ENCODE peak calls at places on chromosomes 7 and 10, in ten cellular contexts. O is psoas muscle, B is Panc1, Y is HCT116, F is body of pancreas, H is upper lobe of right lung, R is B cell, J is foreskin fibroblast, W is spleen, Q is lower lobe of right lung. N is an unnamed sample.

GRCh38 chr10:27625452-27626345 is 119.9 kb downstream of the MKX start:
- DNase-seq in O (no peak), B (no peak), Y (no peak), F (no peak), H (no peak), R (no peak), J (peak), W (no peak), Q (no peak), N (no peak)

GRCh38 chr10:48931188-48931587 is 8.5 kb downstream of the LRRC18 start:
- DNase-seq in O (no peak), B (no peak), Y (no peak), F (no peak), H (no peak), R (no peak), J (no peak), W (no peak), Q (no peak), N (no peak)

GRCh38 chr7:87702326-87702725 is 74.1 kb downstream of the RUNDC3B start:
- DNase-seq in O (no peak), B (no peak), Y (no peak), F (no peak), H (no peak), R (no peak), J (peak), W (no peak), Q (no peak), N (no peak)

GRCh38 chr7:50335795-50336754 is 31.6 kb downstream of the IKZF1 start:
- DNase-seq in O (peak), B (no peak), Y (no peak), F (no peak), H (peak), R (peak), J (no peak), W (peak), Q (no peak), N (peak)

GRCh38 chr10:124015991-124016390 is 77.4 kb downstream of the CHST15 start:
- DNase-seq in O (peak), B (no peak), Y (no peak), F (no peak), H (no peak), R (no peak), J (no peak), W (peak), Q (no peak), N (no peak)

GRCh38 chr10:84706875-84707274 is 378.5 kb downstream of the CCSER2 start:
- DNase-seq in O (no peak), B (no peak), Y (no peak), F (no peak), H (no peak), R (no peak), J (no peak), W (no peak), Q (no peak), N (no peak)

GRCh38 chr10:95741807-95742528 is 14.0 kb upstream of the ENTPD1 start:
- DNase-seq in O (no peak), B (no peak), Y (no peak), F (no peak), H (no peak), R (peak), J (peak), W (no peak), Q (no peak), N (no peak)

GRCh38 chr10:34707656-34708055 is 107.4 kb downstream of the PARD3 start:
- DNase-seq in O (no peak), B (no peak), Y (no peak), F (no peak), H (no peak), R (no peak), J (no peak), W (no peak), Q (no peak), N (no peak)

GRCh38 chr10:31261502-31262311 is 57.3 kb upstream of the ZEB1 start:
- DNase-seq in O (no peak), B (no peak), Y (no peak), F (no peak), H (no peak), R (no peak), J (peak), W (no peak), Q (no peak), N (no peak)

GRCh38 chr10:62805139-62806092 is 896 bp downstream of the ADO start:
- DNase-seq in O (peak), B (no peak), Y (no peak), F (peak), H (peak), R (peak), J (peak), W (peak), Q (peak), N (no peak)

GRCh38 chr10:97715259-97715874 is 1.8 kb downstream of the MARVELD1 start:
- DNase-seq in O (no peak), B (no peak), Y (no peak), F (no peak), H (no peak), R (no peak), J (no peak), W (no peak), Q (no peak), N (no peak)

GRCh38 chr10:19904202-19904661 is 88.0 kb downstream of the PLXDC2 start:
- DNase-seq in O (no peak), B (no peak), Y (no peak), F (no peak), H (no peak), R (no peak), J (no peak), W (no peak), Q (no peak), N (no peak)

GRCh38 chr10:78337646-78338391 is 304.2 kb downstream of the RPS24 start:
- DNase-seq in O (no peak), B (no peak), Y (no peak), F (peak), H (no peak), R (no peak), J (peak), W (peak), Q (no peak), N (no peak)

GRCh38 chr7:117975436-117975835 is 102.2 kb upstream of the CTTNBP2 start:
- DNase-seq in O (no peak), B (no peak), Y (no peak), F (no peak), H (no peak), R (no peak), J (no peak), W (no peak), Q (no peak), N (no peak)

GRCh38 chr10:95447733-95448132 is 113.4 kb downstream of the SORBS1 start:
- DNase-seq in O (no peak), B (no peak), Y (no peak), F (no peak), H (no peak), R (no peak), J (peak), W (no peak), Q (no peak), N (no peak)

GRCh38 chr10:31650010-31650409 is 278.6 kb downstream of the ARHGAP12 start:
- DNase-seq in O (peak), B (no peak), Y (no peak), F (peak), H (no peak), R (no peak), J (peak), W (no peak), Q (no peak), N (no peak)

GRCh38 chr10:77393411-77393810 is 244.2 kb downstream of the KCNMA1 start:
- DNase-seq in O (no peak), B (no peak), Y (no peak), F (no peak), H (no peak), R (no peak), J (no peak), W (no peak), Q (no peak), N (no peak)

GRCh38 chr7:44094796-44095592 is 9.2 kb upstream of the AEBP1 start:
- DNase-seq in O (no peak), B (no peak), Y (no peak), F (no peak), H (no peak), R (no peak), J (no peak), W (no peak), Q (no peak), N (no peak)

GRCh38 chr10:48800283-48800675 is 115.6 kb downstream of the WDFY4 start:
- DNase-seq in O (no peak), B (no peak), Y (no peak), F (no peak), H (no peak), R (no peak), J (no peak), W (no peak), Q (no peak), N (no peak)

GRCh38 chr7:35546691-35547090 is 148.2 kb downstream of the HERPUD2 start:
- DNase-seq in O (no peak), B (no peak), Y (no peak), F (no peak), H (no peak), R (no peak), J (no peak), W (no peak), Q (no peak), N (no peak)

GRCh38 chr7:105493928-105494325 is 28.1 kb downstream of the PUS7 start:
- DNase-seq in O (no peak), B (no peak), Y (no peak), F (no peak), H (no peak), R (no peak), J (no peak), W (no peak), Q (no peak), N (no peak)

GRCh38 chr10:32988604-32989003 is 30.6 kb upstream of the ITGB1 start:
- DNase-seq in O (no peak), B (no peak), Y (no peak), F (no peak), H (no peak), R (no peak), J (no peak), W (no peak), Q (no peak), N (no peak)

GRCh38 chr7:41189866-41190265 is 513.0 kb downstream of the INHBA start:
- DNase-seq in O (no peak), B (peak), Y (peak), F (no peak), H (no peak), R (no peak), J (peak), W (no peak), Q (no peak), N (no peak)

GRCh38 chr10:63976538-63976937 is 455.3 kb downstream of the REEP3 start:
- DNase-seq in O (no peak), B (peak), Y (peak), F (peak), H (peak), R (no peak), J (no peak), W (no peak), Q (peak), N (no peak)

GRCh38 chr7:71793251-71793650 is 618.9 kb downstream of the CALN1 start:
- DNase-seq in O (no peak), B (peak), Y (no peak), F (no peak), H (no peak), R (no peak), J (no peak), W (no peak), Q (no peak), N (no peak)

GRCh38 chr10:133329401-133330202 is 7.1 kb downstream of the CALY start:
- DNase-seq in O (peak), B (no peak), Y (no peak), F (peak), H (peak), R (peak), J (peak), W (peak), Q (peak), N (peak)

GRCh38 chr10:96746503-96746902 is 26.2 kb upstream of the PIK3AP1 start:
- DNase-seq in O (no peak), B (no peak), Y (no peak), F (no peak), H (no peak), R (no peak), J (no peak), W (no peak), Q (no peak), N (no peak)

GRCh38 chr10:69484736-69485135 is 33.5 kb downstream of the TSPAN15 start:
- DNase-seq in O (peak), B (no peak), Y (no peak), F (no peak), H (no peak), R (no peak), J (no peak), W (no peak), Q (no peak), N (no peak)

GRCh38 chr10:11367505-11367904 is 243.9 kb downstream of the USP6NL start:
- DNase-seq in O (no peak), B (no peak), Y (no peak), F (no peak), H (no peak), R (no peak), J (no peak), W (no peak), Q (no peak), N (no peak)
- TF ChIP-seq CTCF in O (no peak), B (no peak), Y (no peak), F (no peak), H (no peak), R (no peak), J (no peak), W (no peak), Q (no peak), N (no peak)

GRCh38 chr10:102230861-102231356 is 4.8 kb downstream of the ELOVL3 start:
- DNase-seq in O (peak), B (no peak), Y (peak), F (peak), H (peak), R (no peak), J (peak), W (peak), Q (peak), N (peak)
- TF ChIP-seq CTCF in O (no peak), B (no peak), Y (no peak), F (peak), H (peak), R (no peak), J (peak), W (no peak), Q (peak), N (no peak)

GRCh38 chr10:8445353-8445752 is 390.9 kb downstream of the GATA3 start:
- DNase-seq in O (no peak), B (no peak), Y (no peak), F (no peak), H (no peak), R (no peak), J (no peak), W (no peak), Q (no peak), N (no peak)

GRCh38 chr10:8449909-8450308 is 395.4 kb downstream of the GATA3 start:
- DNase-seq in O (no peak), B (no peak), Y (no peak), F (no peak), H (no peak), R (no peak), J (no peak), W (no peak), Q (no peak), N (no peak)

GRCh38 chr10:8439040-8439439 is 384.6 kb downstream of the GATA3 start:
- DNase-seq in O (no peak), B (no peak), Y (no peak), F (no peak), H (no peak), R (no peak), J (no peak), W (no peak), Q (no peak), N (no peak)

GRCh38 chr10:8444630-8445029 is 390.1 kb downstream of the GATA3 start:
- DNase-seq in O (no peak), B (no peak), Y (no peak), F (no peak), H (no peak), R (no peak), J (no peak), W (no peak), Q (no peak), N (peak)
- TF ChIP-seq CTCF in O (peak), B (no peak), Y (no peak), F (no peak), H (peak), R (no peak), J (no peak), W (no peak), Q (peak), N (peak)

DNA sequence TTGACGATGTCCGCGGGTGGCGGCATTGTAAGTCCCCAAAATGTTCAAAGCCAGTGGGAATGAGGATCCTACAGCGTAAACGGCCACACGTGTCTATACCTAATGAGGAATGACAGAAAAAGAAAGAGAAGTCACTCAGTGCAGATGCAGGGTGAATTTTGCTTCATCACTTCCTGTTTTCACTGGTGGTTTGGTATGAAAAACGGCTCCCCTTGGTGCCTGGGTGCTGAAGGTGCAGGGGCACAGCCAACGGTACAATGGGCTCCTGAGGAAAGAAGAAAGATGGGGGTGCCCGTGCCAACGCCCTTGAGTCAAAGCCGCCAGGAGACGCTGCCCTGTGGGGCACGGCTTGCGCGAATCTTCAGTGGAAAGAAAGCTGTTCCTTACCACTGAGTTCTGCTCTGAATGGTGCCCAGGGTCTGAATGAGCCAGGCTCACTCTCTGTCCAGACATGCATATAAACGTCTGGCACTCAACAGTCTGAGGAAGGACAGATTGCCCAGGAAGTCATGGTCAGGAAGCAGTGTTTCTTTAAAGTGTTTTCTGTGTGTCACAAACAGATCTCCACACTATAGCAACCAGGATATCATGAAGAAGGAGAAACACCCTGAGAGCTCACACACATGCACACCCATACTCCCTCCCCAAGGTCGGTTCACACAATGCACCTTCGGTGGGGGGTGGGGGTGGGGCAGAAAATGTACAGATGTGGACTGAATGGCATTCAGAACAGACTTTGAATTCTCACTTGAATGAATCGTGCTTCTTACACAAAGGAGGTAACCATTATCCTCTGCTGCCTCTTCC is 105.8 kb downstream of the ELMO1 start:
- DNase-seq in O (peak), B (no peak), Y (no peak), F (no peak), H (peak), R (peak), J (no peak), W (peak), Q (peak), N (peak)
- TF ChIP-seq CTCF in O (no peak), B (no peak), Y (no peak), F (no peak), H (peak), R (peak), J (no peak), W (peak), Q (peak), N (peak)

GRCh38 chr10:131207176-131207575 is 104.3 kb downstream of the TCERG1L start:
- DNase-seq in O (peak), B (no peak), Y (no peak), F (no peak), H (peak), R (peak), J (no peak), W (peak), Q (no peak), N (no peak)

GRCh38 chr10:131206136-131206995 is 105.2 kb downstream of the TCERG1L start:
- DNase-seq in O (peak), B (no peak), Y (no peak), F (no peak), H (peak), R (peak), J (no peak), W (peak), Q (no peak), N (no peak)

GRCh38 chr10:131203456-131204357 is 107.8 kb downstream of the TCERG1L start:
- DNase-seq in O (peak), B (no peak), Y (no peak), F (no peak), H (no peak), R (peak), J (no peak), W (peak), Q (no peak), N (no peak)

GRCh38 chr10:131204406-131205152 is 106.9 kb downstream of the TCERG1L start:
- DNase-seq in O (peak), B (no peak), Y (no peak), F (no peak), H (peak), R (peak), J (no peak), W (peak), Q (no peak), N (no peak)

GRCh38 chr10:131205556-131205955 is 106.0 kb downstream of the TCERG1L start:
- DNase-seq in O (peak), B (no peak), Y (no peak), F (no peak), H (peak), R (no peak), J (no peak), W (peak), Q (no peak), N (no peak)
- TF ChIP-seq CTCF in O (no peak), B (no peak), Y (no peak), F (no peak), H (no peak), R (no peak), J (no peak), W (no peak), Q (no peak), N (no peak)

DNA sequence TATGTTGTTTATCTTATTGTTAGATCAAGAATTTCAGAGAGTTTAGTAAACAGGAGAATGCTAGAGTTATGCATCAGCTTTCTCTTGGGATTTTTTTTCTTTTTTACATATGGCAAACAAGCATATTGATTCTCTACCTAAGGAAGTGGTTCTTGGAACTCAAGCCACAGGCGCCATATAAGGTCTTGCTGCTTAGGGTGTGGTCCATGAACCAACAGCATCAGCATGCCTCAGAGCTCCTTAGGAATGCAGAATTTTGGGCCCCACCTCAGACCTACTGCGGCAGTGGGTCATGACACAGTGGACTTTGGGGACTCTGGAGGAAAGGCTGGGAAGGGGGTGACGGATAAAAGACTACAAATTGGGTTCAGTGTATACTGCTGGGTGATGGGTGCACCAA is 230.8 kb downstream of the SKAP2 start:
- DNase-seq in O (no peak), B (no peak), Y (no peak), F (no peak), H (no peak), R (no peak), J (no peak), W (no peak), Q (no peak), N (no peak)
- TF ChIP-seq CTCF in O (no peak), B (no peak), Y (no peak), F (no peak), H (no peak), R (no peak), J (no peak), W (no peak), Q (no peak), N (no peak)